ENCODE peak calls at places on chromosomes 2 and 18, in six cellular contexts. U is uterus, Q is esophagus squamous epithelium, G is adrenal gland, A is A549, H is GM12891. B is an unnamed sample.

GRCh38 chr2:237012577-237013237 is 73.0 kb upstream of the COPS8 start:
- DNase-seq in U (no peak), Q (no peak), G (no peak), A (no peak), H (no peak), B (no peak)

GRCh38 chr2:163667064-163667887 is 68.5 kb downstream of the FIGN start:
- DNase-seq in U (no peak), Q (no peak), G (peak; percentile 54), A (peak; percentile 89), H (no peak), B (no peak)

GRCh38 chr2:14978836-14979235 is 346.3 kb downstream of the LRATD1 start:
- DNase-seq in U (no peak), Q (no peak), G (no peak), A (no peak), H (no peak), B (no peak)

GRCh38 chr18:76814256-76814655 is 8.1 kb upstream of the ZNF236 start:
- DNase-seq in U (no peak), Q (no peak), G (peak; percentile 5), A (no peak), H (no peak), B (no peak)

GRCh38 chr2:237671466-237672173 is 44.2 kb downstream of the LRRFIP1 start:
- DNase-seq in U (no peak), Q (no peak), G (no peak), A (no peak), H (no peak), B (no peak)

GRCh38 chr2:9797086-9797485 is 46.2 kb upstream of the TAF1B start:
- DNase-seq in U (no peak), Q (no peak), G (no peak), A (no peak), H (no peak), B (no peak)

GRCh38 chr2:50491541-50492114 is 540.3 kb downstream of the NRXN1 start:
- DNase-seq in U (no peak), Q (no peak), G (peak; percentile 22), A (peak; percentile 48), H (no peak), B (peak; percentile 45)

GRCh38 chr18:62399306-62399705 is 74.2 kb downstream of the TNFRSF11A start:
- DNase-seq in U (no peak), Q (no peak), G (no peak), A (no peak), H (no peak), B (no peak)

GRCh38 chr2:88834866-88835265 is 143.4 kb downstream of the RPIA start:
- DNase-seq in U (no peak), Q (no peak), G (no peak), A (no peak), H (no peak), B (no peak)

GRCh38 chr2:181399046-181399445 is 58.1 kb upstream of the ITGA4 start:
- DNase-seq in U (no peak), Q (no peak), G (no peak), A (no peak), H (no peak), B (no peak)

GRCh38 chr2:235573331-235574221 is 79.7 kb downstream of the AGAP1 start:
- DNase-seq in U (no peak), Q (no peak), G (no peak), A (no peak), H (no peak), B (no peak)

GRCh38 chr2:54595161-54595803 is 128.2 kb upstream of the EML6 start:
- DNase-seq in U (no peak), Q (no peak), G (no peak), A (no peak), H (no peak), B (no peak)

GRCh38 chr18:12516049-12516677 is 108.4 kb downstream of the PRELID3A start:
- DNase-seq in U (no peak), Q (no peak), G (no peak), A (no peak), H (no peak), B (peak; percentile 54)

GRCh38 chr2:54529935-54530334 is 73.8 kb downstream of the SPTBN1 start:
- DNase-seq in U (no peak), Q (no peak), G (no peak), A (no peak), H (no peak), B (no peak)

GRCh38 chr2:206736935-206737334 is 18.7 kb upstream of the DYTN start:
- DNase-seq in U (no peak), Q (no peak), G (no peak), A (no peak), H (no peak), B (no peak)

GRCh38 chr2:29238497-29238896 is 123.3 kb downstream of the CLIP4 start:
- DNase-seq in U (no peak), Q (no peak), G (no peak), A (peak; percentile 65), H (peak; percentile 52), B (peak; percentile 10)

GRCh38 chr18:8949206-8949605 is 153.3 kb upstream of the NDUFV2 start:
- DNase-seq in U (no peak), Q (no peak), G (no peak), A (no peak), H (no peak), B (no peak)

GRCh38 chr2:173017657-173018420 is 57.8 kb upstream of the MAP3K20 start:
- DNase-seq in U (no peak), Q (no peak), G (no peak), A (no peak), H (no peak), B (no peak)

GRCh38 chr2:149739880-149740265 is 152.3 kb upstream of the MMADHC start:
- DNase-seq in U (no peak), Q (no peak), G (no peak), A (no peak), H (no peak), B (no peak)

GRCh38 chr18:49814147-49814499 is 790 bp upstream of the ACAA2 start:
- DNase-seq in U (peak; percentile 73), Q (no peak), G (peak; percentile 71), A (peak; percentile 20), H (no peak), B (peak; percentile 87)

GRCh38 chr2:30382995-30383394 is 64.1 kb upstream of the LCLAT1 start:
- DNase-seq in U (no peak), Q (no peak), G (no peak), A (no peak), H (no peak), B (no peak)

GRCh38 chr2:229202646-229203045 is 68.4 kb downstream of the PID1 start:
- DNase-seq in U (no peak), Q (no peak), G (no peak), A (no peak), H (no peak), B (no peak)

GRCh38 chr18:35473562-35473961 is 24.2 kb downstream of the INO80C start:
- DNase-seq in U (no peak), Q (no peak), G (no peak), A (no peak), H (no peak), B (no peak)

GRCh38 chr2:171893824-171894611 is at the start of gene SLC25A12:
- DNase-seq in U (peak; percentile 57), Q (peak; percentile 29), G (peak; percentile 78), A (peak; percentile 83), H (peak; percentile 91), B (peak; percentile 89)
- TF ChIP-seq POLR2A in U (peak; percentile 48), Q (no peak), G (peak; percentile 75), A (peak; percentile 68), H (peak; percentile 81), B (peak; percentile 71)

GRCh38 chr2:218995972-218996644 is 2.9 kb upstream of the CRYBA2 start:
- DNase-seq in U (peak; percentile 74), Q (no peak), G (peak; percentile 94), A (peak; percentile 87), H (peak; percentile 92), B (peak; percentile 87)
- TF ChIP-seq POLR2A in U (peak; percentile 35), Q (no peak), G (peak; percentile 57), A (peak; percentile 84), H (no peak), B (no peak)

DNA sequence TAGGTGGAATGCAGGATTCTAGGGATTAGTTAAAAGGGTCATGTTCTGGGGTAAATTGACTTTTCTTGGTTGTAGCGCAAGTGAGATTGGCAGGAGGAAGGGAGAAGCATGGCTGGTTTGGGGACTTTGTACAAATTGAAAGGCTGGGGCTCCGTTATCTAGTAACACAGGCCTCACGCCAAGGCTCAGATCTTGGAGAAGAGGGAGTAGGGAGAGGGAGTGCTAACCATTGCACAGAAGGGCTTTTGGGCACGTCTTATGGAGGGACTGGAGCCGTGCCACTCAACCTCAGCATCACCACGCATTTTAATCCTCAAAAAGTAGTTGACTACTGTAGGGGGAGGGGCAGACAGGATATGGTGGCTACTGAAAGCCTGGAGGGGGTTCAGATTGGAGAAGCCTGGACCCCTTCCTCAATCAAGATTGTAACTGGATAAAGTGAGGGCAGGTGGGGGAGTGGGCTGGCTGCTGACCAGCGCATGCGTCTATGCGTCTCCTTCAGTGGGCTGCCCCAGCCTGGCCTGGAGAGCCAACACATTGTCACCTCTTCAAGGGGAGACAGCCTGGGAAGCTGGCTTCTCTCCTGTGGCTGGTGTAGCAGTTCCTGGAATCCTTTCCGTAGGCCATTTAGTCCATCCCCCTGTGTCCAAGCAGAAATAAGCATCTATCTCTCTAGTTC is 14.3 kb downstream of the IGFBP5 start:
- DNase-seq in U (no peak), Q (no peak), G (no peak), A (no peak), H (no peak), B (no peak)
- TF ChIP-seq POLR2A in U (no peak), Q (no peak), G (no peak), A (no peak), H (no peak), B (no peak)

GRCh38 chr2:201257381-201257940 is 2.9 kb upstream of the CASP8 start:
- DNase-seq in U (no peak), Q (peak; percentile 16), G (peak; percentile 38), A (no peak), H (peak; percentile 27), B (no peak)
- TF ChIP-seq POLR2A in U (no peak), Q (no peak), G (no peak), A (no peak), H (peak; percentile 35), B (no peak)

DNA sequence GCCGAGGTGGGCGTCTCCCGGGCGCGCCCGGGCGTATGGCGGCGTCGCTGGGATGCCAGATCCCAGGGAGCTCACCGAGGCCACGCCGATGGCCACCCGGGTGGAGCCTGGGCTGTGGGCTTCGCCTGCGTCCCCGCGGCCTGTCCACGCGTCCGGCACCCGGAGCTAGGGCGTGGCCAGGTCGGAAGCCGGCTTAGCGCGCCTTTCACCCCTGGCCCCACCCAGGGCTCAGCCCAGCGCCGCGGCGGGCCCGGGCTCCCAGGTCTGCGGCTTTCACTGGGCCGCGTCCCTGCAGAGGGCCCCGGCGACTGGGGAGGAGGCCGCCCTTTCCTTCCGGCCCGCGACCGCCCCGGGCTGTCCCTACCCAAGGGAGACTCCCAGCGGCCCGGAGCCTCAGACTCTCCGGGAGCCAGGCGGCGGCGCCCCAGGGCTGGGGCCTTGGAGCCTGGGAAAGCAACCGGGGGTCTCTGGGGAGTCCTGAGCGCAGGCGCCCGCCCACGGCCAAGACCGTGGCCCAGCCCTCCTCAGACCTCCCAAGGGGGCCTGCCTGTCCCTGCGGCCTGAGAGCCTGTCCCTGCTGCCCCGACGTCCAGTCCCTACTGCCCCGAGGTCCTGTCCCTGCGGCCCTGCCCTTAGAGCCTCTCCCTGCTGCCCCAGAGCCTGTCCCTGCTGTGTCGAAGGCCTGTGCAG is 36.3 kb upstream of the ITM2C start:
- DNase-seq in U (no peak), Q (no peak), G (no peak), A (no peak), H (peak; percentile 46), B (no peak)
- TF ChIP-seq POLR2A in U (no peak), Q (no peak), G (no peak), A (no peak), H (no peak), B (no peak)